ENCODE peak calls at places on chromosome 17, in seven cellular contexts. J is T-helper 2 cell, B is lung microvascular endothelial cell, U is T-cell, L is RWPE2, S is NCI-H2171 treated with DMSO at 0.1 percent for 48 hours, Z is endothelial cell. D is an unnamed sample.

GRCh38 chr17:58641937-58642336 is 49.9 kb downstream of the TEX14 start:
- DNase-seq in J (no peak), B (peak; percentile 54), U (no peak), L (no peak), S (no peak), Z (no peak), D (peak; percentile 84)

GRCh38 chr17:79789943-79790804 is 6.7 kb downstream of the CBX8 start:
- DNase-seq in J (no peak), B (peak; percentile 47), U (no peak), L (no peak), S (no peak), Z (peak; percentile 66), D (peak; percentile 78)

GRCh38 chr17:57628421-57628820 is 116.7 kb downstream of the CCDC182 start:
- DNase-seq in J (no peak), B (no peak), U (no peak), L (no peak), S (no peak), Z (no peak), D (no peak)

GRCh38 chr17:30372755-30373154 is 6.0 kb upstream of the CPD start:
- DNase-seq in J (no peak), B (no peak), U (no peak), L (no peak), S (no peak), Z (no peak), D (no peak)

GRCh38 chr17:9467518-9467917 is 108.1 kb downstream of the STX8 start:
- DNase-seq in J (no peak), B (no peak), U (no peak), L (no peak), S (no peak), Z (peak; percentile 28), D (peak; percentile 17)

GRCh38 chr17:82605939-82606600 is 42.2 kb downstream of the WDR45B start:
- DNase-seq in J (no peak), B (no peak), U (no peak), L (no peak), S (no peak), Z (no peak), D (no peak)

GRCh38 chr17:4393806-4394205 is 27.3 kb upstream of the UBE2G1 start:
- DNase-seq in J (no peak), B (no peak), U (no peak), L (no peak), S (peak; percentile 60), Z (no peak), D (no peak)

GRCh38 chr17:50151937-50152547 is 1.6 kb upstream of the PPP1R9B start:
- DNase-seq in J (peak; percentile 53), B (peak; percentile 88), U (no peak), L (peak; percentile 95), S (peak; percentile 87), Z (peak; percentile 74), D (peak; percentile 98)

GRCh38 chr17:48809182-48809581 is 7.8 kb downstream of the TTLL6 start:
- DNase-seq in J (no peak), B (no peak), U (no peak), L (no peak), S (no peak), Z (no peak), D (no peak)

GRCh38 chr17:73096201-73096600 is 3.7 kb upstream of the SLC39A11 start:
- DNase-seq in J (no peak), B (no peak), U (no peak), L (peak; percentile 11), S (no peak), Z (no peak), D (no peak)

GRCh38 chr17:28878981-28879380 is 18.6 kb downstream of the FLOT2 start:
- DNase-seq in J (no peak), B (peak; percentile 39), U (no peak), L (no peak), S (peak; percentile 12), Z (peak; percentile 41), D (peak; percentile 82)

GRCh38 chr17:12290207-12290606 is 269.5 kb downstream of the MAP2K4 start:
- DNase-seq in J (no peak), B (no peak), U (no peak), L (no peak), S (no peak), Z (no peak), D (no peak)

GRCh38 chr17:80455328-80455710 is 21.1 kb downstream of the NPTX1 start:
- DNase-seq in J (no peak), B (no peak), U (no peak), L (no peak), S (no peak), Z (peak; percentile 60), D (peak; percentile 77)

GRCh38 chr17:10033982-10034381 is 128.9 kb upstream of the RCVRN start:
- DNase-seq in J (no peak), B (no peak), U (no peak), L (no peak), S (no peak), Z (no peak), D (no peak)

GRCh38 chr17:19729900-19730299 is 13.5 kb upstream of the SLC47A2 start:
- DNase-seq in J (no peak), B (no peak), U (no peak), L (no peak), S (no peak), Z (no peak), D (no peak)

GRCh38 chr17:74224959-74225725 is 11.8 kb downstream of the TTYH2 start:
- DNase-seq in J (no peak), B (no peak), U (no peak), L (peak; percentile 52), S (no peak), Z (no peak), D (no peak)

GRCh38 chr17:18093616-18094408 is 6.1 kb downstream of the DRG2 start:
- DNase-seq in J (no peak), B (peak; percentile 86), U (no peak), L (no peak), S (peak; percentile 63), Z (no peak), D (peak; percentile 76)

GRCh38 chr17:75774471-75774987 is 9.5 kb upstream of the GALK1 start:
- DNase-seq in J (peak; percentile 10), B (no peak), U (no peak), L (no peak), S (no peak), Z (no peak), D (no peak)

GRCh38 chr17:74524751-74525725 is 6.2 kb downstream of the CD300LB start:
- DNase-seq in J (no peak), B (no peak), U (no peak), L (no peak), S (no peak), Z (no peak), D (no peak)

GRCh38 chr17:75774988-75775668 is 9.5 kb upstream of the UNK start:
- DNase-seq in J (peak; percentile 16), B (no peak), U (no peak), L (peak; percentile 88), S (peak; percentile 29), Z (no peak), D (peak; percentile 50)

GRCh38 chr17:61400786-61401279 is 1.2 kb downstream of the TBX2 start:
- DNase-seq in J (no peak), B (no peak), U (no peak), L (no peak), S (no peak), Z (no peak), D (peak; percentile 44)

GRCh38 chr17:77968788-77969187 is 10.3 kb downstream of the TNRC6C start:
- DNase-seq in J (no peak), B (no peak), U (no peak), L (no peak), S (no peak), Z (no peak), D (peak; percentile 46)

GRCh38 chr17:50871369-50871768 is 5.2 kb upstream of the TOB1 start:
- DNase-seq in J (peak; percentile 74), B (no peak), U (peak; percentile 34), L (no peak), S (no peak), Z (no peak), D (no peak)

GRCh38 chr17:52025231-52025630 is 133.3 kb downstream of the CA10 start:
- DNase-seq in J (no peak), B (no peak), U (no peak), L (no peak), S (no peak), Z (no peak), D (no peak)

GRCh38 chr17:31388770-31389672 is 2.5 kb upstream of the RAB11FIP4 start:
- DNase-seq in J (peak; percentile 22), B (peak; percentile 22), U (peak; percentile 10), L (no peak), S (peak; percentile 16), Z (peak; percentile 69), D (peak; percentile 68)

GRCh38 chr17:67689534-67690177 is 28.1 kb upstream of the NOL11 start:
- DNase-seq in J (peak; percentile 27), B (peak; percentile 72), U (peak; percentile 17), L (no peak), S (peak; percentile 65), Z (peak; percentile 48), D (peak; percentile 89)

GRCh38 chr17:73203788-73204479 is 11.1 kb downstream of the COG1 start:
- DNase-seq in J (peak; percentile 33), B (peak; percentile 25), U (peak; percentile 24), L (no peak), S (no peak), Z (no peak), D (no peak)

D was measured in NCI-H82.